ENCODE peak calls at places on chromosomes 5 and 9, in eight cellular contexts. S, M, U, D, G, Z, O and J are unnamed samples.

GRCh38 chr5:35205606-35206005 is 24.7 kb downstream of the PRLR start:
- DNase-seq in Z (no peak), M (no peak), D (no peak), S (no peak), G (no peak), O (no peak), U (no peak), J (no peak)

GRCh38 chr9:136599811-136600660 is 54.2 kb upstream of the NOTCH1 start:
- DNase-seq in U (no peak), G (no peak), M (no peak), S (no peak), D (no peak), O (no peak), Z (no peak), J (no peak)

GRCh38 chr9:135447126-135447525 is 32.5 kb upstream of the PPP1R26 start:
- DNase-seq in S (no peak), O (no peak), M (no peak), G (no peak), U (no peak), Z (no peak), D (no peak), J (no peak)

GRCh38 chr9:134734270-134734669 is 92.7 kb downstream of the COL5A1 start:
- DNase-seq in U (peak), O (peak), S (no peak), G (no peak), Z (peak), D (peak), M (no peak), J (peak)

GRCh38 chr9:134379774-134380431 is 53.6 kb downstream of the RXRA start:
- DNase-seq in S (no peak), Z (no peak), M (no peak), U (peak), D (peak), G (no peak), O (no peak), J (no peak)

GRCh38 chr9:134350416-134350994 is 24.2 kb downstream of the RXRA start:
- DNase-seq in O (no peak), Z (no peak), M (no peak), G (no peak), S (no peak), D (no peak), U (no peak), J (no peak)

GRCh38 chr5:29561564-29561963 is 1631.9 kb upstream of the CDH6 start:
- DNase-seq in M (no peak), Z (no peak), S (no peak), U (no peak), D (no peak), G (no peak), O (no peak), J (no peak)

GRCh38 chr9:129756191-129756590 is 3.3 kb upstream of the PTGES start:
- DNase-seq in D (no peak), G (no peak), S (no peak), Z (no peak), O (no peak), U (no peak), M (no peak), J (no peak)

GRCh38 chr9:102594216-102594615 is 400.9 kb upstream of the CYLC2 start:
- DNase-seq in O (no peak), G (no peak), S (no peak), M (no peak), U (no peak), Z (no peak), D (no peak), J (no peak)

GRCh38 chr5:41834506-41834905 is 35.7 kb downstream of the OXCT1 start:
- DNase-seq in G (no peak), M (no peak), O (no peak), U (no peak), S (no peak), D (no peak), Z (no peak), J (no peak)

GRCh38 chr5:58898538-58898937 is 315.7 kb downstream of the RAB3C start:
- DNase-seq in M (no peak), U (no peak), G (no peak), O (no peak), Z (no peak), S (no peak), D (peak), J (no peak)

GRCh38 chr9:78782234-78782633 is 485.3 kb downstream of the PSAT1 start:
- DNase-seq in Z (no peak), U (no peak), S (no peak), M (no peak), O (no peak), D (no peak), G (no peak), J (no peak)

GRCh38 chr5:1508679-1509290 is 15.0 kb downstream of the LPCAT1 start:
- DNase-seq in Z (no peak), S (no peak), G (no peak), D (no peak), O (no peak), U (peak), M (peak), J (no peak)

GRCh38 chr5:113050606-113051391 is 74.2 kb downstream of the DCP2 start:
- DNase-seq in O (no peak), U (no peak), D (no peak), S (no peak), Z (peak), G (no peak), M (no peak), J (peak)

GRCh38 chr5:23289162-23289561 is 218.2 kb upstream of the PRDM9 start:
- DNase-seq in O (no peak), M (no peak), U (no peak), S (no peak), Z (no peak), G (no peak), D (no peak), J (no peak)

GRCh38 chr5:43020294-43020711 is 19.8 kb downstream of the ANXA2R start:
- DNase-seq in G (peak), O (no peak), Z (no peak), U (no peak), M (no peak), D (no peak), S (peak), J (no peak)

GRCh38 chr5:52998552-52999313 is 9.6 kb downstream of the ITGA2 start:
- DNase-seq in D (no peak), O (no peak), G (no peak), M (no peak), U (no peak), S (no peak), Z (no peak), J (no peak)

GRCh38 chr9:123401879-123402513 is 46.0 kb downstream of the CRB2 start:
- DNase-seq in S (peak), D (peak), Z (peak), M (no peak), G (peak), O (peak), U (peak), J (peak)

GRCh38 chr5:157708866-157709265 is 22.4 kb upstream of the THG1L start:
- DNase-seq in Z (peak), S (no peak), O (no peak), D (no peak), M (no peak), G (no peak), U (no peak), J (peak)

GRCh38 chr5:40828021-40828631 is 6.9 kb downstream of the RPL37 start:
- DNase-seq in M (no peak), O (no peak), G (no peak), D (no peak), U (no peak), Z (no peak), S (no peak), J (no peak)

GRCh38 chr5:171418316-171418981 is 998 bp upstream of the FGF18 start:
- DNase-seq in U (peak), S (peak), M (peak), D (peak), O (peak), Z (peak), G (peak), J (peak)

GRCh38 chr5:111697881-111698757 is 58.9 kb downstream of the NREP start:
- DNase-seq in O (peak), D (peak), G (peak), Z (peak), U (peak), M (no peak), S (peak), J (peak)

GRCh38 chr5:81906086-81906485 is 65.7 kb upstream of the ATG10 start:
- DNase-seq in M (peak), U (no peak), S (no peak), D (no peak), G (no peak), Z (no peak), O (no peak), J (no peak)

GRCh38 chr5:91109634-91110033 is 273.5 kb downstream of the ARRDC3 start:
- DNase-seq in Z (peak), G (no peak), O (no peak), M (no peak), U (no peak), D (no peak), S (no peak), J (no peak)

GRCh38 chr9:137590469-137591383 is at the start of gene ZMYND19:
- DNase-seq in U (peak), Z (peak), O (peak), G (peak), M (peak), S (peak), D (peak), J (peak)

GRCh38 chr5:72122619-72123018 is 15.3 kb downstream of the MAP1B start:
- DNase-seq in Z (no peak), S (no peak), D (no peak), O (no peak), M (no peak), G (peak), U (no peak), J (no peak)

GRCh38 chr9:70060883-70061507 is 17.3 kb downstream of the MAMDC2 start:
- DNase-seq in Z (no peak), O (no peak), D (no peak), S (no peak), U (no peak), M (no peak), G (no peak), J (no peak)

GRCh38 chr5:99169309-99169708 is 240.5 kb upstream of the CHD1 start:
- DNase-seq in D (peak), M (no peak), Z (no peak), O (peak), S (no peak), G (peak), U (no peak), J (no peak)

GRCh38 chr5:56818409-56819026 is 3.2 kb downstream of the MAP3K1 start:
- DNase-seq in M (no peak), U (no peak), O (no peak), G (peak), D (no peak), Z (no peak), S (no peak), J (no peak)
- TF ChIP-seq CTCF in M (no peak), U (peak), O (peak), G (peak), D (peak), Z (peak), S (no peak), J (peak)

DNA sequence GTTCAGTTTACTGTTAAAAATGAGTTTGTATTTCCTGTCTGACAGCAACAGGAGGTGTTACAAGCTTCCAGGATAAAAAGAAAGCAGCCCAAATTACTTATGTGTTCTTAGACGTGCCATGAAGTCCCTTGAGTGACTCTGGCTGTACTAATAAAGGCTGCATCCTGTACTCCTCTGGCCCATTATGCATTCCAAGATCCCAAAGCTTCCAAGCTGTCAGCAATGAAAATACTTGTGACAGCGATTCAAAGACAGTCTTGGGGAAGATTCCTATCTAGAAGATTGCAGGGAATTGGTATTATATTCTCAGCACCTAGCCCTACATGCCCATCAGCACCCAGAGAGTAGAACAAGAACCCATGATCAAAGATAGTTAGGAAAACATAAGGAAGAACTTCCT is 281.6 kb upstream of the TRPC7 start:
- DNase-seq in M (no peak), D (no peak), O (no peak), S (no peak), U (no peak), Z (no peak), G (no peak), J (no peak)
- TF ChIP-seq CTCF in M (no peak), D (no peak), O (no peak), S (no peak), U (no peak), Z (no peak), G (no peak), J (no peak)

GRCh38 chr5:20574576-20574975 is 586.6 kb upstream of the CDH18 start:
- DNase-seq in U (no peak), Z (no peak), S (no peak), G (no peak), M (no peak), D (no peak), O (no peak), J (no peak)

GRCh38 chr5:20575515-20575914 is 587.5 kb upstream of the CDH18 start:
- DNase-seq in M (no peak), Z (no peak), D (no peak), S (no peak), G (peak), U (no peak), O (no peak), J (no peak)

GRCh38 chr5:20570486-20570885 is 582.5 kb upstream of the CDH18 start:
- DNase-seq in M (no peak), D (no peak), U (no peak), O (no peak), G (no peak), Z (no peak), S (no peak), J (no peak)

DNA sequence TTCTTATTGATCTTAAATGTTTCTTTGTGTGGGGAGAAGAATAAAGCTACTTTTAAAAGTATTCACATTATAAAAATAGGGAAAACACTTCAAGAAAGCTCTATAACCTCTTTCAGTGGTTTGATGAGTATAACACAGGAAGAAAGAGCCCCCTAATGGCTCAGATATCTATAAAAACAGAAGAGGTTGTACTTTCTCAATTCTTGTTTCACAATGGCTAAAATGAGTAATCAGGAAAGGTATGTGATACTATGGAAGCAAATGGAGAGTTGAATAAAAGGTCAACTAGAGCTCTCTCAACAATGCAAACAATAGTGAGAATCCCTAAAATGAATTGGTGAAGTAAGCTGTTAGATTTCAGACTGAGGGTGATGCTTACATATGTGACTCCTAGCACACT is 584.6 kb upstream of the CDH18 start:
- DNase-seq in D (peak), G (peak), S (no peak), M (no peak), U (no peak), O (peak), Z (no peak), J (no peak)
- TF ChIP-seq CTCF in D (peak), G (no peak), S (no peak), M (no peak), U (peak), O (peak), Z (no peak), J (no peak)

DNA sequence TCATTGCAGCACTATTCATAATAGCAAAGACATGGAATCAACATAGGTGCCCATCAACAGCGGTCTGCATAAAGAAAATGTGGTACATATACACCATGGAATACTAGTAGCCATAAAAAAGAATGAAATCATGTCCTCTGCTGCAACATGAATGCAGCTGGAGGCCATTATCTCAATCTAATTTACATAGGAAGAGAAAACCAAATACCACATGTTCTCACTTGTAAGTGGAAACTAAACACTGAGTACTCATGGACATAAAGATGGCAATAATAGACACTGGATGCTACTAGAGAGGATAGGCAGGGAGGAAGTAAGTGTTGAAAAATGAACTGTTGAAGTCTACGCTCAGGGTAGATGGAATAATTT is 203.9 kb upstream of the CDH9 start:
- DNase-seq in M (no peak), U (no peak), G (no peak), D (no peak), O (no peak), Z (no peak), S (no peak), J (no peak)
- TF ChIP-seq CTCF in M (no peak), U (no peak), G (no peak), D (no peak), O (no peak), Z (no peak), S (no peak), J (no peak)

GRCh38 chr5:108639356-108639755 is 108.3 kb upstream of the FER start:
- DNase-seq in S (no peak), D (no peak), G (peak), M (no peak), O (no peak), U (no peak), Z (no peak), J (no peak)
- TF ChIP-seq CTCF in S (no peak), D (no peak), G (no peak), M (no peak), O (no peak), U (no peak), Z (no peak), J (no peak)

DNA sequence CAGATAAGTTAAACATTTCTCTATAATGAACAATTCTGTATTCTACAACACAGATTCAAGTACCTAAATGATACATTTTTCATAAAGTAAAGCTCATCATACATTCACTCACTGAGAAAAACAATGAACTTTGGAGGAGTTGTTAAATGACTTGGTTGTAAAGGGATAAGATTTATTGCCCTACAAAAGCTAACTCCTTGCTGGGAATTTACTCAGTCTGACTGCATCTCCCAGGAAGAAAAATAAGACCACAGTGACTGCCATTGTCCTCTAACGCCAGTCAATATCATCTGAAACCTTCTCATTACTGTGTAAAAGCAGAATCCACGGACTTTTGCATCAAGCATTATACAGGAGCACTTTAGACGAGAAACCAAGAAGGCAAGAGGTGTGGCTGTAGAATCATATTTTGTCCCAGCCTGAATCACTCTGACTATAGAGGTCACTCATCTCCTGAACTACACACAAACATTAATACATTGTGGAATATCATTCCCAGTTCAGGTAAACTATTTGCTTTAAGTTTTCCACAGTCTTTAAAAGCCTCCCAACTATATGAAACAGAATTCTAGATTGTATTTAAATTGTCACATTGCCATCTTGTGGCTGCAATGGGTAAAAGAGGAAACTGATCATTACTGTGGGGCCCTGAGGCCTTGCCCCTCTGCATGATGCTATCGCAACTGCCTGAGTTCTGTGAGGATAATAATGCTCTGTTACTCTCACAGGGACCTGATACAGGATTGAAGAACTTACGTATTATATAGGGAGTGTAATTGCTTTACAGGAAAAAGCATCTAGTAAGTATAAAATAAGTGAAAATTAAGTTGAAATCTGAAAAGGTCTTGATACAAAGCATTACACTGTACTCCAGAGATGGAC is 142.9 kb downstream of the SLCO4C1 start:
- DNase-seq in G (peak), O (peak), D (peak), Z (no peak), S (peak), U (peak), M (no peak), J (no peak)
- TF ChIP-seq CTCF in G (peak), O (peak), D (peak), Z (no peak), S (peak), U (peak), M (peak), J (peak)

GRCh38 chr5:66494437-66494836 is 101.8 kb upstream of the MAST4 start:
- DNase-seq in S (no peak), Z (no peak), M (no peak), O (no peak), G (peak), U (no peak), D (no peak), J (no peak)
- TF ChIP-seq CTCF in S (no peak), Z (no peak), M (no peak), O (no peak), G (peak), U (peak), D (no peak), J (no peak)

GRCh38 chr9:99015890-99016289 is 72.2 kb downstream of the COL15A1 start:
- DNase-seq in M (no peak), Z (no peak), O (no peak), U (no peak), D (no peak), S (no peak), G (no peak), J (no peak)

GRCh38 chr9:99015448-99015847 is 71.7 kb downstream of the COL15A1 start:
- DNase-seq in U (no peak), D (no peak), G (no peak), S (no peak), M (no peak), Z (no peak), O (no peak), J (no peak)

GRCh38 chr9:99013550-99013949 is 69.8 kb downstream of the COL15A1 start:
- DNase-seq in Z (no peak), O (no peak), M (no peak), S (no peak), G (no peak), D (no peak), U (no peak), J (no peak)

GRCh38 chr9:99011161-99011709 is 67.5 kb downstream of the COL15A1 start:
- DNase-seq in U (no peak), M (no peak), Z (no peak), S (no peak), D (peak), G (peak), O (no peak), J (peak)

GRCh38 chr9:99012957-99013512 is 69.3 kb downstream of the COL15A1 start:
- DNase-seq in Z (no peak), M (no peak), G (no peak), U (no peak), O (no peak), S (no peak), D (no peak), J (peak)
- TF ChIP-seq CTCF in Z (no peak), M (peak), G (peak), U (peak), O (no peak), S (no peak), D (no peak), J (peak)